ENCODE peak calls at places on chromosomes 7 and 10, in four cellular contexts. X is HepG2, U is HCT116, D is K562. M is an unnamed sample.

GRCh38 chr10:47158116-47159071 is 141.6 kb upstream of the GDF10 start:
- DNase-seq in D (no peak), U (no peak), X (no peak), M (no peak)

GRCh38 chr7:132759482-132760240 is 183.4 kb upstream of the PLXNA4 start:
- DNase-seq in D (no peak), U (no peak), X (no peak), M (no peak)

GRCh38 chr7:31791881-31792280 is 104.9 kb downstream of the PPP1R17 start:
- DNase-seq in D (no peak), U (no peak), X (no peak), M (no peak)

GRCh38 chr7:22702516-22702915 is 24.5 kb upstream of the IL6 start:
- DNase-seq in U (no peak), D (no peak), X (no peak), M (no peak)

GRCh38 chr10:131477457-131478205 is 166.1 kb upstream of the TCERG1L start:
- DNase-seq in D (no peak), X (peak), U (no peak), M (no peak)

GRCh38 chr7:12861070-12861469 is 173.6 kb downstream of the ARL4A start:
- DNase-seq in U (no peak), D (no peak), X (no peak), M (no peak)

GRCh38 chr7:128731184-128731583 is 8.0 kb upstream of the CALU start:
- DNase-seq in X (no peak), U (no peak), D (no peak), M (no peak)

GRCh38 chr10:1036341-1036791 is 10.7 kb upstream of the IDI2 start:
- DNase-seq in U (no peak), D (no peak), X (no peak), M (no peak)

GRCh38 chr7:1569016-1569415 is 816 bp downstream of the PSMG3 start:
- DNase-seq in X (no peak), U (no peak), D (peak), M (no peak)
- TF ChIP-seq TCF7L2 in X (no peak), U (no peak), D (no peak), M (no peak)

GRCh38 chr7:45683556-45684148 is 109.5 kb downstream of the ADCY1 start:
- DNase-seq in U (no peak), D (no peak), X (no peak), M (no peak)
- TF ChIP-seq TCF7L2 in U (no peak), D (no peak), X (no peak), M (no peak)

GRCh38 chr10:113301342-113301984 is 251.4 kb upstream of the HABP2 start:
- DNase-seq in D (peak), X (peak), U (no peak), M (no peak)
- TF ChIP-seq TCF7L2 in D (no peak), X (no peak), U (no peak), M (no peak)

DNA sequence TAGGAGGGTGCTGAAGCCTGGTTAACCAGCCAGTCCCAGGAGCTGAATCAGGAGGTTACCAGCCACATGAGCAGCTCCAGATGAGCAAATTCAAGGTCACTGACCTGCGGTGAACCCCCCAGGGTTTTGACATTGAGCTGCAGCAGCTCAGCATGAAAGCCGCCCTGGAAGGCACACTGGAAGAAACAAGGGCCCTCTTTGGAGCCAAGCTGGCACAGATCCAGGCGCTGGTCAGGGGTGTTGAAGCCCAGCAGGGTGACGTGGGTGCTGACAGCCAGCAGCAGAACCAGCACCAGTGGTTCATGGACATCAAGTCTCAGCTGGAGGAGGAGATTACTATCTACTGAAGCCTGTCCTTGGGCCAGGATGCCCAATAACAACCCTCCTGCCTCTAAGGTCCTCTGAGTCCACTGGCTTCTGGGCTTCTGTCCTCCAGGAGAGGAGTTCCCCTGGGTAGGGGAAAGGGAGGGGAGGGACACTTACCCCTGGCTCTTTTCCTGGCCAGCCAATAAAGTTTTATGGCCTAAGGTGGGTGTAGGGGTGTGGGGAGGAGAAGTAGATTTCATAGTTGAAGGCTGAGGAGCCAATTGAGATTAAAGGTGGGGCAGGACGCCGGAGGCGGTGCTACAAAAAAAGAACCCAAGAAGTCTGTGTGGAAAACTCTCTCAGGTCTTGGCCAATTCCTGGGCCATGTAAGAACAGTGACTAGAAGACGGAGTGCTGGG is 29.4 kb upstream of the ATOH7 start:
- DNase-seq in X (peak), D (no peak), U (no peak), M (no peak)
- TF ChIP-seq TCF7L2 in X (no peak), D (no peak), U (no peak), M (no peak)

M was measured in Panc1.